ENCODE peak calls at places on chromosome 4, in ten cellular contexts. F is thoracic aorta, B is right atrium auricular region, H is cardiac fibroblast, Y is epithelial cell of esophagus, X is K562, E is A549, C is colonic mucosa, Z is PC-3, P is hepatocyte. I is an unnamed sample.

GRCh38 chr4:178165909-178166308 is 723.7 kb upstream of the AGA start:
- DNase-seq in C (no peak), E (no peak), Y (peak), B (no peak), H (no peak), X (no peak), Z (peak), F (no peak), P (no peak), I (no peak)

GRCh38 chr4:3766207-3766790 is at the start of gene ADRA2C:
- DNase-seq in H (no peak), C (no peak), Z (no peak), X (no peak), E (peak), B (no peak), Y (peak), F (no peak), P (peak), I (no peak)

GRCh38 chr4:7004331-7004730 is 38.8 kb upstream of the TADA2B start:
- DNase-seq in B (no peak), Z (no peak), C (no peak), P (no peak), E (no peak), H (no peak), X (no peak), Y (peak), F (no peak), I (peak)

GRCh38 chr4:2436761-2437474 is 18.2 kb downstream of the CFAP99 start:
- DNase-seq in E (no peak), C (no peak), Y (no peak), X (no peak), F (no peak), H (no peak), Z (no peak), P (no peak), B (no peak), I (no peak)

GRCh38 chr4:80798082-80798481 is 232.4 kb upstream of the BMP3 start:
- DNase-seq in B (no peak), F (no peak), H (no peak), C (no peak), E (no peak), P (no peak), X (no peak), Z (peak), Y (peak), I (no peak)

GRCh38 chr4:113328514-113328913 is 279.1 kb downstream of the ANK2 start:
- DNase-seq in Z (peak), P (peak), X (peak), Y (peak), C (no peak), H (peak), F (no peak), B (no peak), E (peak), I (no peak)

GRCh38 chr4:87089368-87089767 is 131.1 kb downstream of the KLHL8 start:
- DNase-seq in F (no peak), B (no peak), H (no peak), P (no peak), Y (no peak), X (no peak), Z (peak), C (no peak), E (no peak), I (no peak)

GRCh38 chr4:150215601-150216000 is 137.4 kb downstream of the DCLK2 start:
- DNase-seq in H (no peak), P (peak), E (no peak), X (no peak), F (no peak), C (no peak), B (no peak), Y (peak), Z (peak), I (no peak)

GRCh38 chr4:171017596-171017995 is 795.6 kb upstream of the GALNTL6 start:
- DNase-seq in F (no peak), Y (peak), X (no peak), C (no peak), Z (no peak), H (no peak), B (no peak), E (no peak), P (no peak), I (no peak)

GRCh38 chr4:54423066-54423465 is 194.0 kb downstream of the PDGFRA start:
- DNase-seq in F (no peak), E (no peak), B (no peak), Y (peak), H (peak), P (no peak), Z (peak), C (no peak), X (no peak), I (no peak)

GRCh38 chr4:70531981-70532380 is 13.6 kb downstream of the AMTN start:
- DNase-seq in H (no peak), Y (no peak), X (peak), Z (peak), C (no peak), P (no peak), B (no peak), F (no peak), E (no peak), I (no peak)

GRCh38 chr4:138138774-138139173 is 103.4 kb downstream of the SLC7A11 start:
- DNase-seq in P (no peak), C (no peak), E (no peak), F (no peak), Z (no peak), X (no peak), Y (no peak), B (no peak), H (no peak), I (no peak)

GRCh38 chr4:55543858-55544257 is 2.9 kb downstream of the CLOCK start:
- DNase-seq in Y (peak), E (no peak), C (no peak), Z (peak), P (no peak), X (peak), B (no peak), H (peak), F (no peak), I (no peak)

GRCh38 chr4:169993531-169993930 is 32.7 kb downstream of the MFAP3L start:
- DNase-seq in Y (no peak), B (no peak), P (no peak), E (no peak), F (no peak), Z (no peak), H (no peak), X (no peak), C (no peak), I (no peak)

GRCh38 chr4:81471361-81472248 is at the start of gene RASGEF1B:
- DNase-seq in Y (peak), F (peak), C (peak), Z (peak), B (peak), H (peak), X (peak), P (peak), E (peak), I (no peak)

GRCh38 chr4:168800926-168801325 is 209.1 kb downstream of the CBR4 start:
- DNase-seq in Y (no peak), E (no peak), P (no peak), H (no peak), B (no peak), C (no peak), X (no peak), F (no peak), Z (no peak), I (no peak)

GRCh38 chr4:154741877-154742851 is 1.6 kb upstream of the LRAT start:
- DNase-seq in C (no peak), E (no peak), H (peak), P (peak), X (no peak), Z (no peak), F (no peak), Y (no peak), B (no peak), I (no peak)

GRCh38 chr4:1693131-1693896 is 9.2 kb upstream of the FAM53A start:
- DNase-seq in Y (peak), E (peak), H (peak), X (peak), B (no peak), F (no peak), P (peak), C (peak), Z (peak), I (no peak)

GRCh38 chr4:173370130-173370476 is 651 bp upstream of the SAP30 start:
- DNase-seq in P (no peak), C (no peak), F (peak), Z (no peak), E (peak), B (peak), Y (no peak), X (peak), H (no peak), I (no peak)

GRCh38 chr4:3287972-3288570 is 4.8 kb upstream of the RGS12 start:
- DNase-seq in Z (no peak), H (no peak), E (no peak), B (no peak), C (peak), Y (no peak), X (no peak), F (no peak), P (no peak), I (no peak)

GRCh38 chr4:120897981-120898719 is 24.4 kb downstream of the PRDM5 start:
- DNase-seq in Z (no peak), X (no peak), B (no peak), E (no peak), Y (no peak), F (no peak), C (no peak), P (no peak), H (no peak), I (no peak)

GRCh38 chr4:47221721-47222120 is 190.4 kb downstream of the GABRB1 start:
- DNase-seq in P (peak), H (peak), C (no peak), X (no peak), F (no peak), Y (peak), Z (no peak), B (no peak), E (no peak), I (no peak)

GRCh38 chr4:82517043-82517442 is 44.7 kb downstream of the TMEM150C start:
- DNase-seq in B (no peak), C (no peak), F (no peak), Y (peak), E (no peak), X (no peak), Z (peak), H (peak), P (no peak), I (no peak)

GRCh38 chr4:174873931-174874330 is 44.2 kb upstream of the ADAM29 start:
- DNase-seq in X (peak), C (no peak), Z (peak), E (no peak), P (no peak), B (no peak), H (peak), Y (peak), F (no peak), I (no peak)

GRCh38 chr4:98260047-98260578 is 1.1 kb upstream of the RAP1GDS1 start:
- DNase-seq in B (no peak), E (peak), Y (peak), C (peak), P (peak), Z (peak), F (peak), X (peak), H (no peak), I (no peak)

GRCh38 chr4:33709247-33709646 is 2535.1 kb downstream of the ARAP2 start:
- DNase-seq in H (peak), E (no peak), F (no peak), B (no peak), C (no peak), Y (peak), P (no peak), Z (no peak), X (no peak), I (peak)

GRCh38 chr4:122701061-122701460 is 31.4 kb upstream of the BBS12 start:
- DNase-seq in F (no peak), X (no peak), Y (peak), E (no peak), Z (no peak), B (no peak), C (no peak), H (no peak), P (no peak), I (no peak)

GRCh38 chr4:19905006-19905405 is 346.7 kb upstream of the SLIT2 start:
- DNase-seq in E (no peak), X (no peak), C (no peak), Y (no peak), P (no peak), Z (no peak), F (no peak), H (no peak), B (no peak), I (no peak)

GRCh38 chr4:38091636-38092035 is 131.4 kb downstream of the PTTG2 start:
- DNase-seq in H (peak), Y (peak), X (no peak), F (no peak), C (no peak), B (no peak), Z (no peak), E (no peak), P (no peak), I (no peak)

GRCh38 chr4:164402554-164402953 is 351.4 kb upstream of the SMIM31 start:
- DNase-seq in C (no peak), Y (peak), H (no peak), X (no peak), F (no peak), Z (peak), E (no peak), B (no peak), P (no peak), I (no peak)

GRCh38 chr4:70801265-70801809 is 38.4 kb downstream of the GRSF1 start:
- DNase-seq in X (no peak), Y (no peak), P (no peak), H (no peak), E (no peak), F (no peak), B (no peak), Z (no peak), C (no peak), I (no peak)

GRCh38 chr4:11719879-11720278 is 291.2 kb upstream of the HS3ST1 start:
- DNase-seq in X (no peak), E (no peak), Y (peak), B (no peak), P (no peak), F (no peak), H (no peak), C (no peak), Z (no peak), I (no peak)

DNA sequence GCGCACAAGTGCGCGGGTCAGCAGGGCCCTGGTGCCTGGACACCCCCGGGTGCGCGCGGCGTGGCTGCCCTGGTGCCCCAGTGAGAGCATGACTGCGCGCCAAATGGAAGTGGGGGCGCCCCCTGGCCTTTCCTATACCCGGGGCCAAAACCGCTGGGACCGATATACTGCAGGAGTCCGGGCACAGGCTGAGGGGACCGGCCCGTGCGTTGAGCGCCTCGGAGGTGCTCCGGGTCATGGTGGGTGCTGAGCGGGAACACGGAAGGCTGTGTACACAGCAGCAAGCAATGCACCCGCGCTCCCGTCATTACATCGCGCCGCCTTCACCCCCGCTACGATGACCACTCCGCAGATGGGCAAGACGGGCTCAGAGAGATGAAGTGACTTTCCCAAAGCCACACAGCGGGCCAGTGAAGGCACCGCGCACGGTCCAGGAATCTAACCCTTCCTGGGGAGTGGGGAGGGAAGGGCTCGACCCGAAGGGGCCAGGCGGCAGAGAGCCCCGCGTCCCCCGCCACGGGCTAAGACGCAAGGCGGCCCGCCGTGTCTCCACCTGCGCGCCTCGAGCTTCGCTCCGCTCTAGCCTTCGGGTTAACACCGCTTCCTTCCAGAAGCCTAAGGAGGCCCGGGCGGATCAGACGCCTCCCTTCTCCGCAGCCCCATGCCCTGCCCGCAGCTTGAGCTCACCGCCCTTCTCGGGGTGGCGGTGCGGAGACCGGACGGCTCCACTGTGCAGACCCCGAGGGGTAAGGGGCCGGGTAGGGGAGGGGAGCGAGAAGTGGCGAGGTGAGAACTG is 11.3 kb downstream of the HMX1 start:
- DNase-seq in P (no peak), Y (no peak), Z (no peak), F (no peak), X (no peak), C (no peak), H (no peak), E (no peak), B (no peak), I (no peak)
- H3K4me3 ChIP-seq in P (no peak), Y (no peak), Z (no peak), F (no peak), X (no peak), C (no peak), H (no peak), E (no peak), B (no peak), I (no peak)

GRCh38 chr4:77465271-77465670 is 140.3 kb upstream of the CXCL13 start:
- DNase-seq in Z (peak), H (peak), E (no peak), B (no peak), F (no peak), C (peak), P (peak), Y (peak), X (no peak), I (no peak)
- TF ChIP-seq CTCF in Z (peak), H (peak), E (no peak), B (no peak), F (no peak), C (peak), P (peak), Y (peak), X (no peak), I (peak)

GRCh38 chr4:72305620-72306019 is 263.4 kb downstream of the ADAMTS3 start:
- DNase-seq in P (no peak), X (no peak), B (no peak), H (no peak), Y (no peak), E (no peak), C (no peak), Z (no peak), F (no peak), I (no peak)
- H3K4me3 ChIP-seq in P (no peak), X (no peak), B (no peak), H (no peak), Y (no peak), E (no peak), C (no peak), Z (no peak), F (no peak), I (no peak)

DNA sequence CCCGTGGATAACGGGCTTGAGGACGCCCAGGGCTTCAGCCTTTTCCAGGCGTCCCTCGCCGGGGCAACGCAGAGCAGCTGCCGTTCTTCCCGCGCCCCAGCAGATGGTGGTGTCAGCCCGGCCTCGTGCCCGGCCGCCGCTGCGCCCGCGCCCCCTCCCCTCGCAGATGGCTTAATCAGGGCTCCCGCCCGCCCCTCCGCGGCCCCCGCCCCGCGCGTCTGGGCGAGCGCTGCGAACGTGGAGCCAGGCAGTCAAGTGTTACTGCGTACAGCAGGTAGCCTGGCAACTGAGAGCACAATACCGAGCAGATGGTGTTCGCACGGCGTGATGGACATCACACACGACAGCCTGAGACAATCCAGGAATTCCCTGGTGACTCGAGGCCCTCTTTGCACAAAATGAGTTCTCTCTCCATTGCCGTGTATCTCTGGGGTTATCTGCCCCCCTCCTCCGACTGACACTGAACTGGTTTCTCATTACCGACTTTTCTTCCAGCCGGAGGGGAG is 69.3 kb downstream of the MGST2 start:
- DNase-seq in H (peak), Y (peak), B (peak), C (peak), X (no peak), F (peak), Z (peak), E (no peak), P (peak), I (peak)
- TF ChIP-seq CTCF in H (peak), Y (peak), B (peak), C (peak), X (no peak), F (peak), Z (peak), E (no peak), P (peak), I (peak)

DNA sequence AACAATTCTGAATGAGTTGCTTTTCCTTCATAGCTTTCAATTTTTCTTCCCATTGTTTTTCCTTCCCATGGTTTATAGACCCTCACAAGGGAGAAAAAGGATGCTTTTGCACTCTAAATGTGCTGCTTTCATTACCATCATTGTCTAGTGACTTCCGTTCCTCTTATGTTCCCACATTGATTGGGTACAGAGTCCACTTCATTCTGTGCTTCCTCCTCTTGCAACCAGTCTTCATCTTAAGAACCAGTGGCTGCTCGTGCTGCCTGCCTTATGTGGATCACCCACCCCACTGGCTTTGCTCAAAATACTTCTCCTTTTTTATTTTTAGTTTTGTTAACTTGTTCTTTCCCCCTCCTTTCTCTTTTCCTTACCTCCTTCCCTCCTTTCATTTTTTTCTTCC is 76.5 kb upstream of the BOD1L1 start:
- DNase-seq in Z (no peak), B (no peak), P (peak), C (peak), X (no peak), Y (no peak), H (no peak), F (no peak), E (no peak), I (no peak)
- H3K4me3 ChIP-seq in Z (no peak), B (no peak), P (no peak), C (no peak), X (no peak), Y (no peak), H (no peak), F (no peak), E (no peak), I (no peak)

GRCh38 chr4:27084685-27085356 is 224.2 kb downstream of the STIM2 start:
- DNase-seq in X (peak), F (no peak), C (peak), E (peak), H (peak), Z (peak), Y (peak), B (no peak), P (peak), I (no peak)
- TF ChIP-seq CTCF in X (peak), F (no peak), C (no peak), E (no peak), H (no peak), Z (peak), Y (no peak), B (no peak), P (peak), I (no peak)

DNA sequence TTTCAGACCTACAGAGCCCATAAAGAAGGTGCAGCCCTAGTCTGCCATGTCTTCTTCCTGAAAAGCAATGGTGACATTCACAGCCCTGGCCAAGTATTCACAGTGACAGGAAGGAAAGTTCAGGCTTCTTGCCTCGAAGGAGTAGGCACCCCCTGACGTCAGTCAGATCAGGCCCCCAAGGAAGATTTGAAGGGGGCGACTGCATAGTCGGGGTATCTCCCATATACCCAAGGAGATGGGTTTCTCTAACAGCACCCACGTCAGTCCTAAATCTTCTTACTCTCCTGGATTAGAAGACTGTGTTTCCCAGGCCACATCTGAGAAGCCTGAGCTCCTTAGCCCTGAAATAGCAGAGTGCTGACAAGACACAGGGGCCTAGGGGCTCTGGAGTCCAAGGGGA is at the start of gene PPEF2:
- DNase-seq in Z (no peak), X (no peak), H (no peak), P (no peak), C (no peak), E (no peak), F (no peak), Y (no peak), B (no peak), I (no peak)
- H3K4me3 ChIP-seq in Z (no peak), X (no peak), H (no peak), P (no peak), C (no peak), E (no peak), F (no peak), Y (no peak), B (no peak), I (no peak)

DNA sequence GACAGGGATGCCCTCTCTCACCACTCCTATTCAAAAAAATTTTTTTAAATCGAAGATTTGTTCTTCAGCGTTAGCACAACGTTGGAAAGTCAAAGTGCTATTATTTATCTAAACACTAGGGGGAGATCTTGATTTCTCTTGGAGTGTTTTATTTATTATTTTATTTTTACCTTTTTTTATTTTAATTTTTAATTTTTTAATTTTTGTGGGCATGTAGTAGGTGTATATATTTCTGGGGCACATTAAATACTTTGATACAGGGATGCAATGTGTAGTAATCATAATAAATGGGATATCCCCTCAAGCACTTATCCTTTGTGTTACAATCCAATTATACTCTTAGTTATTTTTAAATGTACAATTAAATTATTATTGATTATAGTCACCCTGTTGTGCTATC is 37.4 kb upstream of the SLC10A4 start:
- DNase-seq in P (peak), B (no peak), Y (peak), X (no peak), F (no peak), E (peak), H (peak), Z (peak), C (no peak), I (no peak)
- TF ChIP-seq CTCF in P (peak), B (peak), Y (peak), X (peak), F (peak), E (peak), H (peak), Z (peak), C (peak), I (no peak)

I was measured in AG04449.